ENCODE peak calls at places on chromosomes 5 and 9, in four cellular contexts. J is Caco-2; W is activated T-helper 2 cell treated with anti-CD3 and anti-CD28 coated beads, Interferon-gamma antibody, Interleukin-2, Interleukin-4, amounts not matched to agents 10 μg/mL and 5 μg/mL and 100 μg/mL, durations not matched to agents 14 hours and 24 hours and 36 hours; H is CD4-positive, alpha-beta T cell. Y is an unnamed sample.

GRCh38 chr9:121322037-121322736 is 47.9 kb downstream of the STOM start:
- DNase-seq in W (no peak), H (no peak), J (no peak), Y (peak)

GRCh38 chr5:150321784-150322183 is 19.1 kb upstream of the ARSI start:
- DNase-seq in H (no peak), J (no peak), W (no peak), Y (no peak)

GRCh38 chr5:134007581-134008256 is 2.9 kb upstream of the VDAC1 start:
- DNase-seq in J (no peak), H (no peak), W (no peak), Y (no peak)

GRCh38 chr5:126450388-126450787 is 27.2 kb downstream of the GRAMD2B start:
- DNase-seq in J (no peak), H (no peak), W (no peak), Y (no peak)

GRCh38 chr5:133366966-133367365 is 245.4 kb downstream of the FSTL4 start:
- DNase-seq in J (no peak), W (no peak), H (no peak), Y (no peak)

GRCh38 chr5:15529821-15530220 is 29.8 kb downstream of the FBXL7 start:
- DNase-seq in W (no peak), J (no peak), H (no peak), Y (no peak)

GRCh38 chr5:141869040-141869439 is 9.2 kb downstream of the PCDH1 start:
- DNase-seq in W (no peak), J (no peak), H (no peak), Y (no peak)

GRCh38 chr5:67214713-67215591 is 18.4 kb upstream of the CD180 start:
- DNase-seq in H (no peak), J (no peak), W (no peak), Y (no peak)

GRCh38 chr9:80796662-80797426 is 892.5 kb downstream of the TLE1 start:
- DNase-seq in J (no peak), H (no peak), W (no peak), Y (no peak)

GRCh38 chr9:12266758-12267157 is 426.4 kb upstream of the TYRP1 start:
- DNase-seq in J (no peak), H (no peak), W (no peak), Y (no peak)

GRCh38 chr9:36906492-36906891 is 127.6 kb downstream of the PAX5 start:
- DNase-seq in J (no peak), W (no peak), H (no peak), Y (no peak)

GRCh38 chr5:154408806-154409205 is 37.0 kb upstream of the SAP30L start:
- DNase-seq in W (no peak), H (no peak), J (no peak), Y (no peak)

GRCh38 chr5:125011419-125011818 is 265.0 kb upstream of the ZNF608 start:
- DNase-seq in J (peak), W (no peak), H (no peak), Y (peak)